ENCODE peak calls at places on chromosomes 7 and 10, in four cellular contexts. One of them, this sample, is unnamed.

GRCh38 chr7:108211382-108212201 is 81.4 kb upstream of the LAMB4 start:
- DNase-seq in fibroblast of lung: peak; percentile 66
- DNase-seq in brain microvascular endothelial cell: peak; percentile 48
- DNase-seq in choroid plexus epithelial cell: peak; percentile 65
- DNase-seq in this sample: peak; percentile 29

GRCh38 chr7:50204576-50204975 is 99.9 kb upstream of the IKZF1 start:
- DNase-seq in brain microvascular endothelial cell: no peak
- DNase-seq in choroid plexus epithelial cell: no peak
- DNase-seq in fibroblast of lung: no peak
- DNase-seq in this sample: no peak

GRCh38 chr10:29849434-29849833 is 210.0 kb downstream of the JCAD start:
- DNase-seq in brain microvascular endothelial cell: peak; percentile 83
- DNase-seq in choroid plexus epithelial cell: peak; percentile 83
- DNase-seq in fibroblast of lung: peak; percentile 97
- DNase-seq in this sample: peak; percentile 63

GRCh38 chr7:142942746-142943145 is 3.5 kb downstream of the LLCFC1 start:
- DNase-seq in choroid plexus epithelial cell: no peak
- DNase-seq in brain microvascular endothelial cell: no peak
- DNase-seq in fibroblast of lung: no peak
- DNase-seq in this sample: no peak

GRCh38 chr10:102119417-102120141 is 589 bp downstream of the LDB1 start:
- DNase-seq in brain microvascular endothelial cell: peak; percentile 48
- DNase-seq in choroid plexus epithelial cell: peak; percentile 81
- DNase-seq in fibroblast of lung: peak; percentile 74
- DNase-seq in this sample: peak; percentile 66

GRCh38 chr10:117217196-117217761 is 20.0 kb downstream of the KCNK18 start:
- DNase-seq in fibroblast of lung: peak; percentile 3
- DNase-seq in brain microvascular endothelial cell: no peak
- DNase-seq in choroid plexus epithelial cell: peak; percentile 3
- DNase-seq in this sample: no peak

GRCh38 chr7:115363916-115364315 is 442.0 kb downstream of the MDFIC start:
- DNase-seq in fibroblast of lung: no peak
- DNase-seq in brain microvascular endothelial cell: no peak
- DNase-seq in choroid plexus epithelial cell: peak; percentile 22
- DNase-seq in this sample: peak; percentile 74

GRCh38 chr10:8050561-8051108 is 3.9 kb upstream of the GATA3 start:
- DNase-seq in fibroblast of lung: peak; percentile 43
- DNase-seq in brain microvascular endothelial cell: no peak
- DNase-seq in choroid plexus epithelial cell: peak; percentile 42
- DNase-seq in this sample: peak; percentile 54

GRCh38 chr7:88040694-88041093 is 106.6 kb downstream of the ADAM22 start:
- DNase-seq in brain microvascular endothelial cell: no peak
- DNase-seq in fibroblast of lung: peak; percentile 81
- DNase-seq in choroid plexus epithelial cell: peak; percentile 14
- DNase-seq in this sample: peak; percentile 50

GRCh38 chr7:128108641-128109423 is 77.6 kb upstream of the LRRC4 start:
- DNase-seq in fibroblast of lung: no peak
- DNase-seq in brain microvascular endothelial cell: no peak
- DNase-seq in choroid plexus epithelial cell: no peak
- DNase-seq in this sample: no peak

GRCh38 chr10:102524746-102525145 is 21.0 kb downstream of the SUFU start:
- DNase-seq in fibroblast of lung: no peak
- DNase-seq in brain microvascular endothelial cell: no peak
- DNase-seq in choroid plexus epithelial cell: no peak
- DNase-seq in this sample: no peak

GRCh38 chr10:22716943-22717342 is 2.6 kb upstream of the PIP4K2A start:
- DNase-seq in brain microvascular endothelial cell: no peak
- DNase-seq in fibroblast of lung: no peak
- DNase-seq in choroid plexus epithelial cell: no peak
- DNase-seq in this sample: no peak

GRCh38 chr7:47596502-47597202 is 14.7 kb upstream of the TNS3 start:
- DNase-seq in choroid plexus epithelial cell: no peak
- DNase-seq in fibroblast of lung: no peak
- DNase-seq in brain microvascular endothelial cell: no peak
- DNase-seq in this sample: peak; percentile 37

GRCh38 chr7:104804696-104805095 is 209.3 kb upstream of the KMT2E start:
- DNase-seq in fibroblast of lung: no peak
- DNase-seq in choroid plexus epithelial cell: no peak
- DNase-seq in brain microvascular endothelial cell: no peak
- DNase-seq in this sample: no peak

GRCh38 chr10:71221586-71222202 is 9.3 kb downstream of the UNC5B start:
- DNase-seq in fibroblast of lung: no peak
- DNase-seq in brain microvascular endothelial cell: no peak
- DNase-seq in choroid plexus epithelial cell: no peak
- DNase-seq in this sample: no peak

GRCh38 chr7:151076863-151077704 is 3.5 kb downstream of the FASTK start:
- DNase-seq in fibroblast of lung: no peak
- DNase-seq in choroid plexus epithelial cell: no peak
- DNase-seq in brain microvascular endothelial cell: no peak
- DNase-seq in this sample: no peak
- TF ChIP-seq CTCF in fibroblast of lung: peak; percentile 42
- TF ChIP-seq CTCF in choroid plexus epithelial cell: peak; percentile 51
- TF ChIP-seq CTCF in brain microvascular endothelial cell: peak; percentile 68
- TF ChIP-seq CTCF in this sample: peak; percentile 13

GRCh38 chr10:132449051-132449825 is 52.2 kb downstream of the PWWP2B start:
- DNase-seq in brain microvascular endothelial cell: no peak
- DNase-seq in choroid plexus epithelial cell: no peak
- DNase-seq in fibroblast of lung: no peak
- DNase-seq in this sample: no peak

GRCh38 chr10:132446661-132447445 is 49.9 kb downstream of the PWWP2B start:
- DNase-seq in fibroblast of lung: peak; percentile 33
- DNase-seq in brain microvascular endothelial cell: no peak
- DNase-seq in choroid plexus epithelial cell: peak; percentile 66
- DNase-seq in this sample: no peak

GRCh38 chr10:132446195-132446581 is 49.2 kb downstream of the PWWP2B start:
- DNase-seq in choroid plexus epithelial cell: no peak
- DNase-seq in fibroblast of lung: no peak
- DNase-seq in brain microvascular endothelial cell: no peak
- DNase-seq in this sample: no peak

GRCh38 chr10:132448248-132448731 is 51.3 kb downstream of the PWWP2B start:
- DNase-seq in brain microvascular endothelial cell: no peak
- DNase-seq in fibroblast of lung: no peak
- DNase-seq in choroid plexus epithelial cell: no peak
- DNase-seq in this sample: no peak

DNA sequence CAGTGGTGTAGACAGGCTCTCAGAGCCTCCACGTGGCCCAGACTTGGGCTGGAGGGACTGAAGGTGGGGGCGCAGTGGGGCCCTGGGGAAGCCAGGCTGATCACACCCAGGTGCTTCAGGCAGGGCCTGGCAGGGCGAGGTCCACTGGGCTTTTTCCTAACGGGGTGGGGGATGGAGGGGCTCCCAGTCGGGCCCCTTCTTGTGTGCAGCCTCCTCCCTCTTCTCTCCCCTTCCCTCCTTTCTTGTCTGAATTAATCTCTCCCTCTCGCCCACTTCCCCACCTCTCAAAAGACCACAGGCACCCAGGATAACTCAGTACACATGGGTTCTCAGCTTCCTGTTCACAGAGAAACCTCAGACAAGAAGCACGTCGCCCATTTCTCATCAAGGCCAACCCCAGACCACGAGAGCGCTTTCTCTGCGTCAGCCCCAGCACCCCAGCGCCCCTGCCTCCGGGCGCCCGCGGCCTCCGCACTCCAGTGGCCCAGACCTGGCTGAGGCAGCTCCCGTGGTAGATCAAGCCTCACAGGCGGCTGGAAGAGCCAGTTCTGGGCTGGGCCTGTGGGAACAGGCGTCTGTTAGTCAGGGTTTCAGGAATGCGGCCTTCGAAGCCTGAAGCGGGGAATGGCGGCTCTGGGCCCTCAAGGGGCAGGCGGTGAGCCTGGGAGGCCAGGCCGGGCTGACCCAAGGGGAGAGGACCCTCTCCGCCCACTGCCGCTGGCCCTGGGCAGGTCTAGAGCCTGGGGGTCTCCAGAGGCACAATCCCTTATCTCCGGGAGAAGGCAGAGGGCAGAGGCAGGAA is 50.6 kb downstream of the PWWP2B start:
- DNase-seq in brain microvascular endothelial cell: peak; percentile 76
- DNase-seq in choroid plexus epithelial cell: peak; percentile 87
- DNase-seq in fibroblast of lung: peak; percentile 93
- DNase-seq in this sample: peak; percentile 62
- H3K4me3 ChIP-seq in brain microvascular endothelial cell: no peak overlapping the region
- H3K4me3 ChIP-seq in choroid plexus epithelial cell: no peak overlapping the region
- H3K4me3 ChIP-seq in fibroblast of lung: no peak overlapping the region
- H3K4me3 ChIP-seq in this sample: no peak overlapping the region

GRCh38 chr10:47062801-47063200 is 151.6 kb downstream of the PTPN20 start:
- DNase-seq in brain microvascular endothelial cell: no peak
- DNase-seq in choroid plexus epithelial cell: peak; percentile 33
- DNase-seq in fibroblast of lung: no peak
- DNase-seq in this sample: no peak
- TF ChIP-seq CTCF in brain microvascular endothelial cell: peak; percentile 65
- TF ChIP-seq CTCF in choroid plexus epithelial cell: peak; percentile 67
- TF ChIP-seq CTCF in fibroblast of lung: peak; percentile 22
- TF ChIP-seq CTCF in this sample: peak; percentile 5

DNA sequence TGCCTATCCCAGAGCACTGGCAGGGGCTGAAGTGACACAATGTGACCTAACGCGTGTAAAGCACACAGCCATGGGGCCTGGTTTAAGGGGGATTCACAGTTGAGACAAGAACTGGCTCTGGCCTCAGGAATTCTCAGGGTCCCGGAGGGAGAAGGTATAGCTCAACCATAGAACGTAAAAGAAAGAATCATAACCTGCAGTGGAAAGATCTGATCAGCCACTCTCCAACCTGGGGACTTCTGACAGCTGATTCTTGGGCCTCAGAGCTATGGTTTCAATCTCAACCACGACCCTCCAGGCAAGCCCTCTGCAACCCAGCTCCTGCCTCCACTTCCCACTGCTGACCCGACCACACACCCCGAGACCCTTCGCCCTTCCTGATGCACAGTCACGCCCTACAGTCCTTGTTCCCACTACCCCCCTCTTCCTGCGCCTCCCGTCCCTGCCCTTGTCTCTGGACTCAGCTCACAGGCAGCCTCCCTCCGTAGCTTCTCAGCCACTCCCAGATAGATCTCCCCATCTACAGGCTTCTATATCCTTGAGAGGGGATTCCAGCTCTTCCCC is 245.2 kb downstream of the BUB3 start:
- DNase-seq in choroid plexus epithelial cell: no peak
- DNase-seq in fibroblast of lung: no peak
- DNase-seq in brain microvascular endothelial cell: no peak
- DNase-seq in this sample: no peak
- H3K4me3 ChIP-seq in choroid plexus epithelial cell: no peak overlapping the region
- H3K4me3 ChIP-seq in fibroblast of lung: no peak overlapping the region
- H3K4me3 ChIP-seq in brain microvascular endothelial cell: no peak overlapping the region
- H3K4me3 ChIP-seq in this sample: no peak overlapping the region

GRCh38 chr7:123580406-123581161 is 21.0 kb upstream of the ASB15 start:
- DNase-seq in choroid plexus epithelial cell: peak; percentile 82
- DNase-seq in brain microvascular endothelial cell: peak; percentile 59
- DNase-seq in fibroblast of lung: peak; percentile 42
- DNase-seq in this sample: peak; percentile 64
- TF ChIP-seq CTCF in choroid plexus epithelial cell: peak; percentile 94
- TF ChIP-seq CTCF in brain microvascular endothelial cell: peak; percentile 93
- TF ChIP-seq CTCF in fibroblast of lung: peak; percentile 94
- TF ChIP-seq CTCF in this sample: peak; percentile 81

DNA sequence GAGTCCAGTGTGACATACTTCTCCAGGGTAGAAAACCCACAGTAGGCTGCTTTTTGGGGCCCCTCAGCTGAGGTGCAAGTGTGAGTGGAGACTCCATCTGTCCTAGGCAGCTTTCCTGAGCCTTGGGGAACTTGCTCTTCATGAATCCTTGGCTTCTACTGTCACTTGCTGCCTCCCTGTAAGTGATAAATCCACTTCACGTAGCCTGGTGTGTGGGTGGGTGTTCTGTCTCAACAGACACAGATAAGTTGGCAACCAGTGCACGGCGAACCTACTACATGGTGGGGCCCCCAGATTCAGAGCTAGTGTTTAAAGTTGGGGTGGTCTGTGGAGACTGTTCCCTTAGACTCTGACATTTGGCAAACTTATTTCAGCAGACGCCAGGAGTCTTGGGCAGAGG is 376.8 kb downstream of the PHTF2 start:
- DNase-seq in choroid plexus epithelial cell: no peak
- DNase-seq in brain microvascular endothelial cell: no peak
- DNase-seq in fibroblast of lung: no peak
- DNase-seq in this sample: no peak
- H3K4me3 ChIP-seq in choroid plexus epithelial cell: no peak overlapping the region
- H3K4me3 ChIP-seq in brain microvascular endothelial cell: no peak overlapping the region
- H3K4me3 ChIP-seq in fibroblast of lung: no peak overlapping the region
- H3K4me3 ChIP-seq in this sample: no peak overlapping the region

DNA sequence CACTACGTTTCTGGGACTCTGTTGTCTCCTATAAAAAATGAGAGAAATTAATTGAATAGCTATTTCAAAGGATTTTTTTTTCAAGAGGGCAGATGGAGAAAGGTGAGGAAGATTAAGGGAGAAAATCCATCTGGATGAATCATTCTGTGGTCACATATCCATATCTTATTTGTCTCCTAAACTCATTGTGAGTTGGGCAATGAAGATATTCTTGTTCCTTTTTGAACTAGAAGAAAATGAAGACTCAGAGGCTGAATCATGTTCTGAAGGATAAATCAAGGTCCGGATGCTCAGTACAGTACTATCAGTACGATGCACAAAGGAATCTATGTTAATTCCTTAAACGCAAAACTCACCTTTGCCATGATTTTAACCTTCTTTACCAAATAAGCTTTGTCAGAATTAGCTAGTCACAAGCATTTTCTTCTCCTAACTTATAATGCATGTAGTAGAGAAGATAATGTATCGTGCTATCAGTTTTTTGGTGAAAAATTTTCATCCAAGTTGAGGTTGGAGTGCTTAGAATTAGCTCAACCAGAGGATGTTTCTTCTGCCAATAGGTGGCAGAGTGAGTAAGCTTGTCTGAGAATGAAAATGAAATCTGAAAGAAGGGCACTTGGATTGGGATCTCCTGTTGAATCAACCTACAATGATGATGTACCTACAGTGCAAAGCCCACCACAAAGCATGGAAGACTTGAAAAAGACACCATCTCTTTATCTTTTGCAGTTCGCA is 446.9 kb downstream of the KIF20B start:
- DNase-seq in fibroblast of lung: peak; percentile 86
- DNase-seq in brain microvascular endothelial cell: no peak
- DNase-seq in choroid plexus epithelial cell: peak; percentile 80
- DNase-seq in this sample: peak; percentile 67
- TF ChIP-seq CTCF in fibroblast of lung: peak; percentile 79
- TF ChIP-seq CTCF in brain microvascular endothelial cell: peak; percentile 66
- TF ChIP-seq CTCF in choroid plexus epithelial cell: peak; percentile 78
- TF ChIP-seq CTCF in this sample: peak; percentile 65

GRCh38 chr7:28330384-28331070 is 81.8 kb upstream of the CREB5 start:
- DNase-seq in brain microvascular endothelial cell: no peak
- DNase-seq in fibroblast of lung: peak; percentile 17
- DNase-seq in choroid plexus epithelial cell: peak; percentile 25
- DNase-seq in this sample: no peak

GRCh38 chr7:28328161-28328560 is 84.2 kb upstream of the CREB5 start:
- DNase-seq in fibroblast of lung: no peak
- DNase-seq in choroid plexus epithelial cell: no peak
- DNase-seq in brain microvascular endothelial cell: no peak
- DNase-seq in this sample: no peak

GRCh38 chr7:28328822-28329615 is 83.3 kb upstream of the CREB5 start:
- DNase-seq in brain microvascular endothelial cell: no peak
- DNase-seq in fibroblast of lung: no peak
- DNase-seq in choroid plexus epithelial cell: no peak
- DNase-seq in this sample: no peak

GRCh38 chr7:28332031-28332430 is 80.3 kb upstream of the CREB5 start:
- DNase-seq in choroid plexus epithelial cell: no peak
- DNase-seq in fibroblast of lung: no peak
- DNase-seq in brain microvascular endothelial cell: no peak
- DNase-seq in this sample: no peak

GRCh38 chr7:28329616-28330373 is 82.5 kb upstream of the CREB5 start:
- DNase-seq in choroid plexus epithelial cell: peak; percentile 51
- DNase-seq in brain microvascular endothelial cell: no peak
- DNase-seq in fibroblast of lung: no peak
- DNase-seq in this sample: no peak
- H3K4me3 ChIP-seq in choroid plexus epithelial cell: no peak overlapping the region
- H3K4me3 ChIP-seq in brain microvascular endothelial cell: no peak overlapping the region
- H3K4me3 ChIP-seq in fibroblast of lung: no peak overlapping the region
- H3K4me3 ChIP-seq in this sample: no peak overlapping the region

GRCh38 chr10:18137111-18137510 is 3.1 kb upstream of the CACNB2 start:
- DNase-seq in brain microvascular endothelial cell: no peak
- DNase-seq in fibroblast of lung: no peak
- DNase-seq in choroid plexus epithelial cell: no peak
- DNase-seq in this sample: no peak
- TF ChIP-seq CTCF in brain microvascular endothelial cell: no peak
- TF ChIP-seq CTCF in fibroblast of lung: no peak
- TF ChIP-seq CTCF in choroid plexus epithelial cell: no peak
- TF ChIP-seq CTCF in this sample: no peak

This sample was measured in foreskin fibroblast.